ENCODE peak calls at places on chromosomes 13 and 19, in ten cellular contexts. P is kidney epithelial cell; L is CD8-positive, alpha-beta T cell; E is RWPE1; G is astrocyte of the spinal cord; B is spleen; I is CD4-positive, alpha-beta T cell; Q is mesothelial cell of epicardium; O is HFF-Myc; R is BE2C. D is an unnamed sample.

GRCh38 chr19:53868892-53869804 is 1.5 kb downstream of the MYADM start:
- DNase-seq in L (peak; percentile 86), R (peak; percentile 92), G (peak; percentile 94), O (no peak), P (no peak), I (peak; percentile 81), E (peak; percentile 86), B (peak; percentile 96), Q (peak; percentile 90), D (peak; percentile 96)

GRCh38 chr19:17209126-17210036 is 5.8 kb upstream of the USE1 start:
- DNase-seq in E (peak; percentile 51), P (no peak), Q (no peak), B (peak; percentile 78), I (no peak), L (no peak), G (peak; percentile 32), O (no peak), R (peak; percentile 96), D (peak; percentile 41)

GRCh38 chr13:49908637-49909036 is 27.5 kb downstream of the SPRYD7 start:
- DNase-seq in Q (no peak), G (no peak), L (no peak), B (no peak), R (no peak), E (no peak), P (no peak), I (no peak), O (no peak), D (no peak)

GRCh38 chr13:98972627-98973026 is 5.2 kb downstream of the DOCK9 start:
- DNase-seq in L (no peak), O (peak; percentile 43), R (no peak), Q (no peak), I (no peak), G (peak; percentile 74), B (no peak), E (peak; percentile 17), P (peak; percentile 69), D (peak; percentile 71)

GRCh38 chr13:109715902-109716301 is 70.5 kb downstream of the IRS2 start:
- DNase-seq in R (no peak), P (no peak), O (no peak), Q (no peak), G (peak; percentile 22), I (no peak), B (no peak), E (no peak), L (no peak), D (peak; percentile 65)

GRCh38 chr13:22061806-22062391 is 391.0 kb downstream of the FGF9 start:
- DNase-seq in L (no peak), Q (no peak), E (no peak), I (peak; percentile 42), R (no peak), P (no peak), G (no peak), B (no peak), O (no peak), D (no peak)

GRCh38 chr19:2756477-2756876 is 16.7 kb upstream of the SLC39A3 start:
- DNase-seq in O (no peak), Q (no peak), B (peak; percentile 58), I (no peak), G (no peak), R (no peak), P (no peak), L (no peak), E (no peak), D (no peak)

GRCh38 chr13:32791545-32792172 is 205.4 kb downstream of the PDS5B start:
- DNase-seq in L (no peak), R (no peak), B (no peak), P (no peak), G (peak; percentile 16), E (no peak), Q (no peak), I (no peak), O (peak; percentile 3), D (peak; percentile 31)

GRCh38 chr13:39051157-39051556 is 12.9 kb downstream of the NHLRC3 start:
- DNase-seq in Q (no peak), B (no peak), O (no peak), G (peak; percentile 59), R (no peak), E (peak; percentile 12), P (peak; percentile 9), I (no peak), L (no peak), D (peak; percentile 42)
- TF ChIP-seq CTCF in Q (no peak), B (no peak), O (peak; percentile 17), G (peak; percentile 39), R (peak; percentile 60), E (peak; percentile 53), P (peak; percentile 38), I (peak; percentile 50), L (no peak), D (peak; percentile 41)

GRCh38 chr19:45078390-45079062 is 534 bp upstream of the GEMIN7 start:
- DNase-seq in R (no peak), O (no peak), I (no peak), Q (no peak), B (no peak), G (no peak), E (no peak), L (no peak), P (no peak), D (no peak)

GRCh38 chr19:45076851-45077730 is 813 bp upstream of the ZNF296 start:
- DNase-seq in O (no peak), Q (no peak), E (no peak), G (no peak), B (no peak), P (no peak), I (no peak), R (no peak), L (no peak), D (no peak)

GRCh38 chr19:45082170-45082569 is 3.1 kb downstream of the GEMIN7 start:
- DNase-seq in Q (no peak), I (no peak), G (no peak), O (no peak), P (no peak), E (no peak), L (no peak), R (no peak), B (no peak), D (no peak)

GRCh38 chr19:45079911-45080469 is 930 bp downstream of the GEMIN7 start:
- DNase-seq in I (no peak), B (no peak), L (no peak), O (no peak), E (no peak), P (no peak), G (no peak), Q (no peak), R (no peak), D (no peak)

DNA sequence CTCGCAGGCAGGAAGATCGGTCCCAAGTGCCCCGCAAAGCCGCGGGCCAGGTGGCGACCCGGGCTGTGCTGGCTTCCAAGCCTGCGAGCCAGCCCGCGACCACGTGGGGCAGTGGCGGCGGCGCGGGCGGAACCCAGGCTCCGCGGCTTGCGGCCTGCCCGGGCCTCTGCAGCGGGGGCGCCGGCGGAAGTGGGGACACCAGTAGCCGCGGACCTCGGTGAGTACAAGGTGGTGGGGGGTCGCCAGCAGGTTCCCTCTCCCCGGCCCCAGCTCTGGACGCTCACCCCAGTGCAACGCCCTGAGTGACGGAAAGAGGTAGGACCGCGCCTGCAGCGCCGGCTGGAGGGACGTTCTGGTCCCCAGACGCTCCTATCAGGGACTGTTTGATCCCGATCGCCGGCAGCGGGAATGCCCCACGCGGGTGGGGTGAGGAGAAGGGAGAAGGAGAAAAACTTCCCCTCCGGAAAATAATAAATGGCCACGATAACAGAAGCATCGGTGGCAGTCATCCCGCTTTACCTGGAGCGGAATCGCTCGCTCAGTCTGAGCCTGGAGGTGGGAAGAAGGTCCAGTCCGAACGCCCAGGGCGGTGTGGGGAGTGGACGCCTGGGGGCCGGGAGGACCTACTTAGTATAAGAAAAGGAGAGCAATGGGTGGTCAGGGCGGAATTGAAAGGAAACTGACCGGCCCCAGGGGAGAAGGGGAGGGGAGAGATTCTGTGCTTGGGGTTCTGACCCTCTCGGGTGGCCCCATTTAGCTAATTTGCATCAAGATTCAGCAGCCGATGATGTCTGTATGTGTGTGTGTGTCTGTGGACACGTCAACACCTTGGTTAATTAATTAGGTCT is at the start of gene GEMIN7:
- DNase-seq in R (peak; percentile 89), I (peak; percentile 84), Q (peak; percentile 81), G (peak; percentile 76), P (no peak), B (peak; percentile 94), L (peak; percentile 64), O (no peak), E (peak; percentile 67), D (peak; percentile 74)
- TF ChIP-seq CTCF in R (no peak), I (no peak), Q (peak; percentile 15), G (no peak), P (no peak), B (no peak), L (no peak), O (no peak), E (peak; percentile 25), D (no peak)

GRCh38 chr13:113147206-113147605 is 11.2 kb upstream of the PROZ start:
- DNase-seq in I (no peak), G (no peak), L (no peak), O (no peak), P (no peak), Q (no peak), R (no peak), E (no peak), B (no peak), D (no peak)

GRCh38 chr13:113146750-113147149 is 11.7 kb upstream of the PROZ start:
- DNase-seq in E (no peak), L (no peak), O (no peak), Q (no peak), B (no peak), I (no peak), R (no peak), P (no peak), G (no peak), D (no peak)

GRCh38 chr13:113149711-113150544 is 8.5 kb upstream of the PROZ start:
- DNase-seq in O (no peak), P (no peak), Q (no peak), R (no peak), E (no peak), B (no peak), G (no peak), L (no peak), I (no peak), D (no peak)

GRCh38 chr13:113148940-113149503 is 9.4 kb upstream of the PROZ start:
- DNase-seq in Q (no peak), B (no peak), O (no peak), R (no peak), L (no peak), P (no peak), G (no peak), I (no peak), E (no peak), D (no peak)

GRCh38 chr13:113148407-113148806 is 10.0 kb upstream of the PROZ start:
- DNase-seq in Q (no peak), E (no peak), R (no peak), B (no peak), I (no peak), L (no peak), P (no peak), G (no peak), O (no peak), D (no peak)
- TF ChIP-seq CTCF in Q (no peak), E (no peak), R (no peak), B (no peak), I (no peak), L (no peak), P (no peak), G (no peak), O (no peak), D (no peak)

GRCh38 chr13:30481241-30481760 is 15.6 kb upstream of the HMGB1 start:
- DNase-seq in B (no peak), E (no peak), Q (no peak), I (no peak), L (no peak), P (no peak), G (no peak), O (no peak), R (no peak), D (no peak)

GRCh38 chr13:30480292-30480947 is 14.7 kb upstream of the HMGB1 start:
- DNase-seq in R (no peak), Q (no peak), O (no peak), E (no peak), P (no peak), G (no peak), I (no peak), L (no peak), B (no peak), D (no peak)

GRCh38 chr13:30479590-30480219 is 14.0 kb upstream of the HMGB1 start:
- DNase-seq in E (no peak), B (no peak), L (no peak), R (no peak), G (no peak), O (no peak), I (no peak), P (no peak), Q (no peak), D (no peak)

GRCh38 chr13:30479154-30479553 is 13.4 kb upstream of the HMGB1 start:
- DNase-seq in E (no peak), R (no peak), P (no peak), I (no peak), B (no peak), Q (no peak), O (no peak), G (no peak), L (no peak), D (no peak)

GRCh38 chr13:30477346-30478235 is 11.9 kb upstream of the HMGB1 start:
- DNase-seq in L (no peak), O (no peak), R (no peak), P (no peak), Q (no peak), G (no peak), B (no peak), E (no peak), I (no peak), D (no peak)
- TF ChIP-seq CTCF in L (no peak), O (no peak), R (no peak), P (no peak), Q (no peak), G (no peak), B (no peak), E (no peak), I (no peak), D (no peak)